ENCODE peak calls at places on chromosomes 2 and 18, in six cellular contexts. One of them, this sample, is unnamed.
A peak's percentile ranks its signal among the peaks of the same experiment; 100 is the strongest.

GRCh38 chr2:207394812-207395534 is 134.8 kb upstream of the CREB1 start:
- DNase-seq in SK-N-SH: no peak
- DNase-seq in GM23338: no peak
- DNase-seq in breast epithelium: no peak
- DNase-seq in GM12891: no peak
- DNase-seq in prostate gland: no peak
- DNase-seq in this sample: no peak

GRCh38 chr2:202376460-202377307 is 557 bp downstream of the BMPR2 start:
- DNase-seq in GM12891: no peak
- DNase-seq in breast epithelium: peak; percentile 35
- DNase-seq in GM23338: peak; percentile 63
- DNase-seq in prostate gland: peak; percentile 55
- DNase-seq in SK-N-SH: peak; percentile 66
- DNase-seq in this sample: no peak

GRCh38 chr2:64023485-64024258 is 4.4 kb upstream of the VPS54 start:
- DNase-seq in GM12891: no peak
- DNase-seq in prostate gland: no peak
- DNase-seq in SK-N-SH: no peak
- DNase-seq in breast epithelium: no peak
- DNase-seq in GM23338: peak; percentile 66
- DNase-seq in this sample: no peak

GRCh38 chr18:23949863-23950262 is 64.7 kb upstream of the TTC39C start:
- DNase-seq in prostate gland: no peak
- DNase-seq in GM23338: peak; percentile 87
- DNase-seq in breast epithelium: no peak
- DNase-seq in GM12891: no peak
- DNase-seq in SK-N-SH: no peak
- DNase-seq in this sample: no peak

GRCh38 chr2:220936641-220937197 is 635.4 kb downstream of the EPHA4 start:
- DNase-seq in GM12891: no peak
- DNase-seq in SK-N-SH: no peak
- DNase-seq in GM23338: peak; percentile 3
- DNase-seq in prostate gland: no peak
- DNase-seq in breast epithelium: no peak
- DNase-seq in this sample: no peak

GRCh38 chr18:43965691-43966090 is 688.4 kb upstream of the SYT4 start:
- DNase-seq in SK-N-SH: no peak
- DNase-seq in GM12891: no peak
- DNase-seq in prostate gland: no peak
- DNase-seq in breast epithelium: no peak
- DNase-seq in GM23338: no peak
- DNase-seq in this sample: no peak

GRCh38 chr18:41206341-41206740 is 748.7 kb upstream of the PIK3C3 start:
- DNase-seq in prostate gland: no peak
- DNase-seq in GM23338: no peak
- DNase-seq in SK-N-SH: no peak
- DNase-seq in GM12891: no peak
- DNase-seq in breast epithelium: no peak
- DNase-seq in this sample: no peak

GRCh38 chr2:219911541-219911940 is 284.1 kb downstream of the SLC4A3 start:
- DNase-seq in GM12891: no peak
- DNase-seq in breast epithelium: no peak
- DNase-seq in prostate gland: no peak
- DNase-seq in GM23338: no peak
- DNase-seq in SK-N-SH: no peak
- DNase-seq in this sample: no peak

GRCh38 chr18:45785015-45785597 is 40.4 kb upstream of the SIGLEC15 start:
- DNase-seq in breast epithelium: no peak
- DNase-seq in prostate gland: peak; percentile 60
- DNase-seq in GM12891: no peak
- DNase-seq in SK-N-SH: no peak
- DNase-seq in GM23338: no peak
- DNase-seq in this sample: no peak

GRCh38 chr18:61861372-61861771 is 31.4 kb downstream of the RNF152 start:
- DNase-seq in GM23338: no peak
- DNase-seq in SK-N-SH: no peak
- DNase-seq in prostate gland: no peak
- DNase-seq in GM12891: no peak
- DNase-seq in breast epithelium: no peak
- DNase-seq in this sample: no peak

GRCh38 chr2:197700960-197701359 is 4.2 kb upstream of the MARS2 start:
- DNase-seq in GM12891: no peak
- DNase-seq in breast epithelium: no peak
- DNase-seq in GM23338: peak; percentile 14
- DNase-seq in prostate gland: no peak
- DNase-seq in SK-N-SH: no peak
- DNase-seq in this sample: no peak

GRCh38 chr18:56835331-56835730 is 184.2 kb downstream of the WDR7 start:
- DNase-seq in SK-N-SH: no peak
- DNase-seq in GM12891: no peak
- DNase-seq in GM23338: no peak
- DNase-seq in breast epithelium: no peak
- DNase-seq in prostate gland: no peak
- DNase-seq in this sample: no peak

GRCh38 chr2:37472959-37473358 is 128.5 kb downstream of the QPCT start:
- DNase-seq in GM12891: no peak
- DNase-seq in prostate gland: peak; percentile 49
- DNase-seq in breast epithelium: peak; percentile 29
- DNase-seq in GM23338: peak; percentile 12
- DNase-seq in SK-N-SH: no peak
- DNase-seq in this sample: no peak

GRCh38 chr2:101328474-101329007 is 20.0 kb upstream of the RNF149 start:
- DNase-seq in GM12891: no peak
- DNase-seq in GM23338: no peak
- DNase-seq in SK-N-SH: no peak
- DNase-seq in prostate gland: no peak
- DNase-seq in breast epithelium: no peak
- DNase-seq in this sample: no peak

GRCh38 chr2:59233448-59233847 is 992.3 kb upstream of the FANCL start:
- DNase-seq in GM12891: no peak
- DNase-seq in GM23338: no peak
- DNase-seq in SK-N-SH: peak; percentile 1
- DNase-seq in breast epithelium: no peak
- DNase-seq in prostate gland: no peak
- DNase-seq in this sample: no peak

GRCh38 chr2:112752667-112753066 is 11.7 kb downstream of the CKAP2L start:
- DNase-seq in breast epithelium: no peak
- DNase-seq in prostate gland: no peak
- DNase-seq in GM12891: no peak
- DNase-seq in SK-N-SH: no peak
- DNase-seq in GM23338: no peak
- DNase-seq in this sample: no peak

GRCh38 chr2:239830066-239830717 is 194.9 kb downstream of the NDUFA10 start:
- DNase-seq in prostate gland: no peak
- DNase-seq in breast epithelium: peak; percentile 12
- DNase-seq in GM12891: no peak
- DNase-seq in GM23338: no peak
- DNase-seq in SK-N-SH: peak; percentile 6
- DNase-seq in this sample: peak; percentile 24

GRCh38 chr2:63050186-63050915 is at the start of gene OTX1:
- DNase-seq in GM23338: peak; percentile 90
- DNase-seq in GM12891: peak; percentile 85
- DNase-seq in prostate gland: peak; percentile 58
- DNase-seq in breast epithelium: no peak
- DNase-seq in SK-N-SH: peak; percentile 75
- DNase-seq in this sample: peak; percentile 78

GRCh38 chr2:40192864-40193669 is 258.8 kb downstream of the SLC8A1 start:
- DNase-seq in GM12891: no peak
- DNase-seq in SK-N-SH: no peak
- DNase-seq in prostate gland: peak; percentile 14
- DNase-seq in breast epithelium: no peak
- DNase-seq in GM23338: no peak
- DNase-seq in this sample: no peak

GRCh38 chr2:239581352-239581901 is 180.6 kb upstream of the HDAC4 start:
- DNase-seq in GM23338: no peak
- DNase-seq in breast epithelium: no peak
- DNase-seq in GM12891: no peak
- DNase-seq in SK-N-SH: no peak
- DNase-seq in prostate gland: no peak
- DNase-seq in this sample: no peak

GRCh38 chr2:223062304-223062845 is 10.4 kb downstream of the KCNE4 start:
- DNase-seq in SK-N-SH: no peak
- DNase-seq in breast epithelium: no peak
- DNase-seq in GM12891: no peak
- DNase-seq in GM23338: no peak
- DNase-seq in prostate gland: no peak
- DNase-seq in this sample: no peak

GRCh38 chr2:177984739-177985138 is 87.8 kb downstream of the PDE11A start:
- DNase-seq in GM12891: no peak
- DNase-seq in GM23338: no peak
- DNase-seq in breast epithelium: no peak
- DNase-seq in SK-N-SH: peak; percentile 20
- DNase-seq in prostate gland: peak; percentile 8
- DNase-seq in this sample: no peak

GRCh38 chr2:176753752-176754474 is 458.7 kb upstream of the HNRNPA3 start:
- DNase-seq in prostate gland: no peak
- DNase-seq in SK-N-SH: no peak
- DNase-seq in breast epithelium: no peak
- DNase-seq in GM23338: no peak
- DNase-seq in GM12891: no peak
- DNase-seq in this sample: no peak

GRCh38 chr2:237685408-237685807 is 58.0 kb downstream of the LRRFIP1 start:
- DNase-seq in prostate gland: no peak
- DNase-seq in GM12891: no peak
- DNase-seq in breast epithelium: no peak
- DNase-seq in GM23338: peak; percentile 78
- DNase-seq in SK-N-SH: no peak
- DNase-seq in this sample: no peak

GRCh38 chr2:234564719-234565118 is 67.8 kb upstream of the ARL4C start:
- DNase-seq in SK-N-SH: peak; percentile 55
- DNase-seq in breast epithelium: no peak
- DNase-seq in GM12891: no peak
- DNase-seq in prostate gland: no peak
- DNase-seq in GM23338: no peak
- DNase-seq in this sample: no peak

GRCh38 chr2:158796606-158797005 is 1.5 kb downstream of the DAPL1 start:
- DNase-seq in prostate gland: no peak
- DNase-seq in SK-N-SH: no peak
- DNase-seq in GM23338: no peak
- DNase-seq in breast epithelium: no peak
- DNase-seq in GM12891: no peak
- DNase-seq in this sample: no peak

GRCh38 chr2:217953531-217953932 is 49.3 kb downstream of the TNS1 start:
- DNase-seq in prostate gland: no peak
- DNase-seq in breast epithelium: peak; percentile 49
- DNase-seq in GM12891: no peak
- DNase-seq in SK-N-SH: no peak
- DNase-seq in GM23338: no peak
- DNase-seq in this sample: no peak

GRCh38 chr2:96414161-96414713 is 78.7 kb downstream of the NCAPH start:
- DNase-seq in prostate gland: no peak
- DNase-seq in SK-N-SH: no peak
- DNase-seq in GM12891: no peak
- DNase-seq in breast epithelium: no peak
- DNase-seq in GM23338: no peak
- DNase-seq in this sample: no peak

GRCh38 chr2:105754011-105754410 is 9.3 kb downstream of the NCK2 start:
- DNase-seq in GM12891: no peak
- DNase-seq in GM23338: no peak
- DNase-seq in prostate gland: no peak
- DNase-seq in SK-N-SH: no peak
- DNase-seq in breast epithelium: no peak
- DNase-seq in this sample: no peak

GRCh38 chr2:103991591-103991990 is 862.3 kb upstream of the POU3F3 start:
- DNase-seq in prostate gland: no peak
- DNase-seq in GM23338: peak; percentile 62
- DNase-seq in breast epithelium: no peak
- DNase-seq in SK-N-SH: peak; percentile 4
- DNase-seq in GM12891: no peak
- DNase-seq in this sample: no peak

GRCh38 chr18:47175895-47176575 is at the start of gene IER3IP1:
- DNase-seq in GM12891: peak; percentile 73
- DNase-seq in SK-N-SH: peak; percentile 91
- DNase-seq in breast epithelium: peak; percentile 73
- DNase-seq in prostate gland: peak; percentile 87
- DNase-seq in GM23338: peak; percentile 94
- DNase-seq in this sample: peak; percentile 90
- TF ChIP-seq POLR2AphosphoS5 in GM12891: peak; percentile 52
- TF ChIP-seq POLR2AphosphoS5 in SK-N-SH: peak; percentile 76
- TF ChIP-seq POLR2AphosphoS5 in breast epithelium: peak; percentile 69
- TF ChIP-seq POLR2AphosphoS5 in prostate gland: peak; percentile 92
- TF ChIP-seq POLR2AphosphoS5 in GM23338: peak; percentile 91
- TF ChIP-seq POLR2AphosphoS5 in this sample: peak; percentile 92

DNA sequence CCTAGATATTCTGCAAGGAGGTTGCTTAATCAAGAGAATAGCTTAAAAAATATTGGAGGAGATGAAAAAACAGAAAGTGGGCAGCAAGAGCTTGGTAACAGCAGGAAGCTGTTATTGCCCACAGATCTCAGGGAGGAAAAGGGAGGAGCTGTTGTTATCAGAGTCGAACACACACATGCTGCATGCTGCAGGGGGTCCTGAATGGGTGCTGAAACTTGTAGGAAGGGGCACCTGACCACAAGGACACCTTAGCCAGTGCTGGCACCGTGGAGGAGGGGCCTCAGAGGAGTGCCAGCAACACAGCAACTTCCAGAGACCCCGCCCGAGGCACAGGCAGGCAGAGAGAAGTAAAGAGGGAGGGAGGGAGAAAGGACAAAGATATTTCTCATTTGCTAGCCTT is 332.9 kb downstream of the SOCS6 start:
- DNase-seq in SK-N-SH: no peak
- DNase-seq in GM12891: no peak
- DNase-seq in GM23338: no peak
- DNase-seq in prostate gland: no peak
- DNase-seq in breast epithelium: no peak
- DNase-seq in this sample: no peak
- TF ChIP-seq POLR2AphosphoS5 in SK-N-SH: no peak
- TF ChIP-seq POLR2AphosphoS5 in GM12891: no peak
- TF ChIP-seq POLR2AphosphoS5 in GM23338: no peak
- TF ChIP-seq POLR2AphosphoS5 in prostate gland: no peak
- TF ChIP-seq POLR2AphosphoS5 in breast epithelium: no peak
- TF ChIP-seq POLR2AphosphoS5 in this sample: no peak

GRCh38 chr2:27050281-27050995 is 1.0 kb upstream of the AGBL5 start:
- DNase-seq in SK-N-SH: peak; percentile 93
- DNase-seq in GM23338: peak; percentile 95
- DNase-seq in breast epithelium: peak; percentile 92
- DNase-seq in GM12891: peak; percentile 80
- DNase-seq in prostate gland: peak; percentile 92
- DNase-seq in this sample: peak; percentile 93
- TF ChIP-seq POLR2AphosphoS5 in SK-N-SH: peak; percentile 62
- TF ChIP-seq POLR2AphosphoS5 in GM23338: peak; percentile 46
- TF ChIP-seq POLR2AphosphoS5 in breast epithelium: peak; percentile 89
- TF ChIP-seq POLR2AphosphoS5 in GM12891: no peak
- TF ChIP-seq POLR2AphosphoS5 in prostate gland: peak; percentile 75
- TF ChIP-seq POLR2AphosphoS5 in this sample: peak; percentile 71

DNA sequence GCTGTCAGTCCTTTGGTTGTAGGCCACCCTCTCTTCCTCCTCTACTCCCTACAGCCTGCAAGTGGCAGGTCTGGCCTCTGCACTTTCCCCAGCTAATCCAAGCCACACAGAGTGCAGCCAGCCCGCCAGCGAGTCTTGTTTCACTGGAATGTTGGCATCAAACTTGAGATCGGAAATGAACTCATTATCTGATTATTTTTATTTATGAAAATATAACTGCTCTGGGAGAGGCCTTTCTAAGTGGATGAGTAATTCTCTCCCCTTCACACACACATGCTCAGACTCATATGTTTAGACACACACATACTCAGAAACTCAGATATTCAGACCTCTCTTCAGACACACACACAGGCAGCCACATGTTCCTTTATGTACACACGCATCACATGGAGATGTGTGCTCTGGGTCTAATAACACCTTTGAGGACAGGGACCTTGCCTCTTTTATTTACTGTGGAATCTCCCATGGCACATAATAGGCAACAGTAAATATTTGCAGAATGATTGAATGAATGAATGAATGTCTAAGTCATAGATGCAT is 151.3 kb downstream of the ZFP36L2 start:
- DNase-seq in GM12891: no peak
- DNase-seq in SK-N-SH: peak; percentile 66
- DNase-seq in GM23338: no peak
- DNase-seq in breast epithelium: peak; percentile 93
- DNase-seq in prostate gland: peak; percentile 81
- DNase-seq in this sample: peak; percentile 64
- TF ChIP-seq POLR2AphosphoS5 in GM12891: no peak
- TF ChIP-seq POLR2AphosphoS5 in SK-N-SH: peak; percentile 83
- TF ChIP-seq POLR2AphosphoS5 in GM23338: no peak
- TF ChIP-seq POLR2AphosphoS5 in breast epithelium: peak; percentile 85
- TF ChIP-seq POLR2AphosphoS5 in prostate gland: peak; percentile 92
- TF ChIP-seq POLR2AphosphoS5 in this sample: peak; percentile 80